ENCODE peak calls at places on chromosomes 2 and 18, in eight cellular contexts. B is body of pancreas, V is IMR-90, H is tibial nerve, X is breast epithelium, F is stomach, S is heart left ventricle, T is Peyer's patch. N is an unnamed sample.

GRCh38 chr2:56314809-56315208 is 131.0 kb downstream of the CCDC85A start:
- DNase-seq in B (no peak), V (no peak), H (no peak), X (no peak), F (no peak), S (peak; percentile 56), T (no peak), N (no peak)

GRCh38 chr2:163595033-163595432 is 140.8 kb downstream of the FIGN start:
- DNase-seq in B (no peak), V (peak; percentile 4), H (no peak), X (no peak), F (no peak), S (no peak), T (no peak), N (no peak)

GRCh38 chr2:30503007-30503691 is 56.1 kb downstream of the LCLAT1 start:
- DNase-seq in B (no peak), V (no peak), H (no peak), X (no peak), F (no peak), S (no peak), T (no peak), N (no peak)

GRCh38 chr2:135095591-135095990 is 43.5 kb downstream of the RAB3GAP1 start:
- DNase-seq in B (no peak), V (peak; percentile 35), H (no peak), X (no peak), F (no peak), S (no peak), T (no peak), N (no peak)

GRCh38 chr2:172600644-172601043 is 44.8 kb downstream of the PDK1 start:
- DNase-seq in B (no peak), V (no peak), H (no peak), X (no peak), F (no peak), S (no peak), T (no peak), N (no peak)

GRCh38 chr18:12442946-12443345 is 35.2 kb downstream of the PRELID3A start:
- DNase-seq in B (no peak), V (peak; percentile 75), H (no peak), X (no peak), F (no peak), S (no peak), T (no peak), N (no peak)

GRCh38 chr2:120238728-120239487 is 13.7 kb upstream of the RALB start:
- DNase-seq in B (no peak), V (peak; percentile 83), H (no peak), X (no peak), F (peak; percentile 69), S (peak; percentile 47), T (peak; percentile 91), N (peak; percentile 90)

GRCh38 chr2:174775586-174775985 is 11.3 kb upstream of the CHRNA1 start:
- DNase-seq in B (no peak), V (peak; percentile 47), H (no peak), X (no peak), F (no peak), S (no peak), T (peak; percentile 73), N (no peak)

GRCh38 chr2:53787255-53787910 is 539 bp downstream of the ERLEC1 start:
- DNase-seq in B (no peak), V (peak; percentile 48), H (no peak), X (no peak), F (no peak), S (no peak), T (no peak), N (peak; percentile 10)

GRCh38 chr2:138201326-138201725 is 237.1 kb downstream of the HNMT start:
- DNase-seq in B (no peak), V (peak; percentile 10), H (no peak), X (no peak), F (no peak), S (no peak), T (no peak), N (no peak)

GRCh38 chr2:201964631-201965206 is 68.9 kb upstream of the FZD7 start:
- DNase-seq in B (no peak), V (no peak), H (no peak), X (no peak), F (no peak), S (no peak), T (no peak), N (no peak)

GRCh38 chr2:229870903-229871650 is 50.7 kb downstream of the TRIP12 start:
- DNase-seq in B (no peak), V (peak; percentile 4), H (no peak), X (no peak), F (no peak), S (no peak), T (no peak), N (no peak)

GRCh38 chr2:67880291-67880761 is 182.5 kb downstream of the C1D start:
- DNase-seq in B (peak; percentile 43), V (peak; percentile 16), H (no peak), X (peak; percentile 21), F (no peak), S (no peak), T (no peak), N (no peak)

GRCh38 chr18:50194623-50195532 is at the start of gene MYO5B:
- DNase-seq in B (peak; percentile 93), V (no peak), H (no peak), X (peak; percentile 73), F (peak; percentile 91), S (no peak), T (peak; percentile 90), N (peak; percentile 50)

GRCh38 chr18:50192903-50193795 is 1.8 kb downstream of the MYO5B start:
- DNase-seq in B (peak; percentile 24), V (no peak), H (no peak), X (peak; percentile 28), F (peak; percentile 35), S (no peak), T (no peak), N (no peak)

GRCh38 chr18:50196261-50196660 is 1.3 kb upstream of the MYO5B start:
- DNase-seq in B (no peak), V (no peak), H (no peak), X (no peak), F (no peak), S (no peak), T (no peak), N (no peak)

GRCh38 chr18:50195689-50196088 is 742 bp upstream of the MYO5B start:
- DNase-seq in B (no peak), V (no peak), H (no peak), X (no peak), F (no peak), S (no peak), T (no peak), N (no peak)

GRCh38 chr18:50193796-50194622 is 938 bp downstream of the MYO5B start:
- DNase-seq in B (peak; percentile 11), V (no peak), H (no peak), X (peak; percentile 20), F (peak; percentile 36), S (no peak), T (no peak), N (no peak)
- H3K4me3 ChIP-seq in B (peak overlapping the region; percentile 65), V (no peak overlapping the region), H (peak overlapping the region; percentile 49), X (peak overlapping the region; percentile 51), F (peak overlapping the region; percentile 60), S (peak overlapping the region; percentile 60), T (peak overlapping the region; percentile 58), N (peak overlapping the region; percentile 34)

GRCh38 chr2:109391243-109391642 is 222.5 kb downstream of the SEPTIN10 start:
- DNase-seq in B (no peak), V (no peak), H (no peak), X (no peak), F (no peak), S (no peak), T (no peak), N (no peak)

GRCh38 chr2:109388018-109388417 is 225.7 kb downstream of the SEPTIN10 start:
- DNase-seq in B (no peak), V (no peak), H (no peak), X (no peak), F (no peak), S (no peak), T (no peak), N (no peak)

GRCh38 chr2:109395487-109396337 is 218.1 kb downstream of the SEPTIN10 start:
- DNase-seq in B (no peak), V (no peak), H (no peak), X (no peak), F (no peak), S (no peak), T (no peak), N (no peak)

GRCh38 chr2:109393211-109393610 is 220.6 kb downstream of the SEPTIN10 start:
- DNase-seq in B (no peak), V (no peak), H (no peak), X (no peak), F (no peak), S (no peak), T (no peak), N (no peak)

DNA sequence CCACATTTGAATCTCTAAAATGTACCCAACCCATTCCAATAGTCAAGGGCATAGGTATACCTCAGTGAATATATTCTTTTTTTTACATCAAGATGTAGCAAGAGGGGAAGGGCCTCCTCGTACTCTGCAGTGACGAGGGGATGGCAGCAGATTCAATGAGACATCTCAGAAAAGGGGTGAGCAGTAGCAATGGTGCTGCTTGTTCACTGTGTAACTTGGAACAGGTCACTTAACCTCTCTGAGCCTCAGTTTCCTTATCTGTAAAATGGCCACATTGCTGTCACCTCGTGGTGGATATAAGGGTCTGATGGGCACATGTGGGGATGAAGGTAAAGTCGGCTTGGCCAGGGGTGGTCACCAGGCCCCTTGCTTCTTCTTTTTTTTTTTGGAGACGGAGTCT is 221.6 kb downstream of the SEPTIN10 start:
- DNase-seq in B (no peak), V (no peak), H (no peak), X (no peak), F (no peak), S (no peak), T (no peak), N (no peak)
- H3K4me1 ChIP-seq in B (no peaks in the 10 kb centered on the region), V (no peaks in the 10 kb centered on the region), H (no peaks in the 10 kb centered on the region), X (no peaks in the 10 kb centered on the region), F (no peaks in the 10 kb centered on the region), S (peaks cover 12% of the 10 kb centered on the region), T (no peaks in the 10 kb centered on the region), N (no peaks in the 10 kb centered on the region)

DNA sequence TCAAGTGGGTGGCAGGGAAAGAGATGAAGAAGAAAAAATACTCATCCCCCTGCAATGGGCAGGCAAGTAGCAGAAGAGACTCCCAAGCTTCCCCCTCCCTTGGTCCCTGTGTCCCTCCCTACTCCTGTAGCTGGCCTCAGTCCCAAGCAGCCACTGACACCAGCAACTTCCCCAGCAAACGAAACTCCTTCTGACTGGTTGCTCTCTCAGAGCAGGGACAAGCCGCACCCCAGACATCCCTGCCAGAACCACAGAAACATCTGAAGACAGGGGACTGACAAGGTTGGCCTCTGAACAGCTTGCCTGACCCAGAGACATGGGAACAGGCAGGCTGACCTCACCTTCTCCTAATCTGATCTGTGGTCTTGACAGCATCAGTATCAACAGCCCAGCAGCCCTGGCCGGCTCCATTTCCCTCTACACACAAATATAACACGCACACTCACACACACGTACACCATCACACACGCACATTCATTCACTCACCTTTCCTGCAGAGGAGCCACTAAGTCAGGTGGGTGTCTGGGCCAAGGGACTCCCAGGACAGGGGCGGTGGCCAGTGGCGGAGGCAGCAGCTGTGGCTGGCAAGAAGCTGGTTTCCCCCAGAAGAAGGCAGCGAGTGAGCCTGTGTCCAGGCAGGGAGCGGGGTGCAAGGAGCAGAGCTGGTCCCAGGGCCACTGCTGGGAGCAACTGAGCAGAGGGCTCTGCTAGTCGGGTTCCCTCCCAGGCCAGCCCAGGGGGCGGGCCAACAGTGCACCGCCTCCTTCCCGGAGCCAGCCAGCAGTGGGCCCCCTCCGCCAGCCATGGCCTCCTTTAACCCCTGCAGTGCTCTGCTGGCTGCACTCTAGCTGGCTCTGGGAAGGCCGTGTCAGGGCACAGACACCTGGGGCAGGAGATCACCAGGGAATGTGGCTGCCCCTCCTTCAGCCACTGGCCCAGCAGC is 59.1 kb downstream of the TNS1 start:
- DNase-seq in B (peak; percentile 82), V (peak; percentile 58), H (peak; percentile 68), X (peak; percentile 65), F (peak; percentile 81), S (peak; percentile 91), T (peak; percentile 68), N (peak; percentile 87)
- TF ChIP-seq POLR2A in B (peak; percentile 90), V (peak; percentile 90), H (peak; percentile 84), X (no peak), F (no peak), S (peak; percentile 96), T (peak; percentile 17), N (peak; percentile 82)

GRCh38 chr2:6073260-6074141 is 381.3 kb downstream of the SOX11 start:
- DNase-seq in B (no peak), V (peak; percentile 74), H (no peak), X (no peak), F (no peak), S (peak; percentile 15), T (no peak), N (peak; percentile 32)
- H3K4me3 ChIP-seq in B (no peak overlapping the region), V (no peak overlapping the region), H (no peak overlapping the region), X (no peak overlapping the region), F (no peak overlapping the region), S (no peak overlapping the region), T (no peak overlapping the region), N (no peak overlapping the region)